ENCODE peak calls at places on chromosomes 3 and 15, in five cellular contexts. N, P, B, Y and A are unnamed samples.
A peak's percentile ranks its signal among the peaks of the same experiment; 100 is the strongest.

GRCh38 chr3:161409069-161409468 is 37.8 kb upstream of the SPTSSB start:
- DNase-seq in N (peak; percentile 40), P (peak; percentile 49), B (peak; percentile 58), Y (peak; percentile 41), A (no peak)

GRCh38 chr3:72334681-72335457 is 513.4 kb downstream of the SHQ1 start:
- DNase-seq in N (no peak), P (no peak), B (no peak), Y (no peak), A (no peak)

GRCh38 chr3:12879191-12879815 is 37.9 kb upstream of the RPL32 start:
- DNase-seq in N (no peak), P (no peak), B (no peak), Y (no peak), A (no peak)

GRCh38 chr15:90001062-90001682 is at the start of gene ZNF710:
- DNase-seq in N (peak; percentile 73), P (no peak), B (peak; percentile 58), Y (peak; percentile 45), A (no peak)

GRCh38 chr3:193693774-193694173 is 100.8 kb downstream of the OPA1 start:
- DNase-seq in N (no peak), P (no peak), B (no peak), Y (no peak), A (no peak)

GRCh38 chr3:120438971-120439370 is 11.8 kb downstream of the FSTL1 start:
- DNase-seq in N (peak; percentile 80), P (no peak), B (peak; percentile 58), Y (no peak), A (no peak)

GRCh38 chr3:8618950-8619349 is 25.6 kb downstream of the SSUH2 start:
- DNase-seq in N (no peak), P (no peak), B (no peak), Y (no peak), A (no peak)

GRCh38 chr3:183155499-183155898 is 7.0 kb downstream of the LAMP3 start:
- DNase-seq in N (no peak), P (no peak), B (no peak), Y (no peak), A (peak; percentile 86)

GRCh38 chr3:5073374-5074085 is 48.6 kb upstream of the ARL8B start:
- DNase-seq in N (no peak), P (no peak), B (no peak), Y (no peak), A (no peak)

DNA sequence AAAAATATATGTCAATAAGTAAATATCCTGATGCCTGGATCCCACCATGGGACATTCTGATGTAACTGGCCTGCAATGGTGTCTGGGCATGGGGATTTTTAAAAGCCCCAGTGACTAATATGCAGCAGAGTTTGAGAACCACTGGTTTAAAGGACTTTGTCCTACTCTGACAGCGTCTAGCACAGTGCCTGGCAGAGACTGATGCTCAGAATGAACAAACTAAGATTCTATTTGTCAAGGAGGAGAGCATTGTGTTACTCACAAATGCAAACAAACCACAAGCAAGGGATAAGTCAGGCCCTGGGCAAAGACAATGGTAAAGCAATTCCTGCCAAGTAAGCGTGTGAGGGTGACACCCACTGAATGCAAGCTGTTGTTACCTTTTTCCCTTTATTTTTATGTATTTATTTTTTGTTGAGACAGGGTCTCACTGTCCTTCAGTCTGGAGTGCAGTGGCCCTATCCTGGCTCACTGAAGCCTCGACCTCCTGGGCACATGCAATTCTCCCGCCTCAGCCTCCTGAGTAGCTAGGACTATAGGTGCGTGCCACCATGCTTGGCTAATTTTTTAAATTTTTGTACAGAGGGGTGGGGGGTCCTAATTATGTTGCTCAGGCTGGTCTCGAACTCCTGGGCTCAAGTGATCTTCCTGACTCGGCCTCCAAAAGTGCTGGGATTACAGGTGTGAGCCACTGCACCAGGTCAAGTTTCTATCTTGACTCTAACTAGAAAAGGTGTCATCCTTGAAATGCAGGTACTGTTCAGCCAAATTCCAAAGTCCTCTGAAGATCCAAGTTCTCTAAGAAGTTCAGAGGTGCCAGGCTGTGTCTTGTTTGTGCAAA is 909 bp upstream of the GPD1L start:
- DNase-seq in N (peak; percentile 5), P (no peak), B (peak; percentile 94), Y (no peak), A (no peak)
- H3K4me3 ChIP-seq in N (peak overlapping the region; percentile 55), P (no peak overlapping the region), B (peak overlapping the region; percentile 95), Y (no peak overlapping the region), A (no peak overlapping the region)

DNA sequence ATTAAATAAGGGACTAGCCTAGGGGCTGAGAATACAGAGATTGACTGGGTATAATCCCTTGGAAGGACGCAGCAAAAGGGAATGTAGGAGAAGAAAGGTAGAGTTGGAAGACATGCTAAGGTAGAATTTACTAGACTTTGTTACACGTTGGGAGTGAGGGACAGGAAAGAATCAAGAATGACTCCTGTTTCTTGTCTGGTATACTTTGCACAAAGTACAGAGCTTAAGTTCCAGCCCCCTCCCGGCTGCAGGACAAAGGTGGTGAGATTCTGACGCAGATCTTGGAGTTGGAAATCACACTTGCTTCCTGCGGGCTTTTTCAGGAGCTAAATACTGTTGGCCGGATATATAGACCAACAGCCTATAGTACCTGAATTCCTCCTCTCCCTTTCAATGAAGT is 895 bp downstream of the HYKK start:
- DNase-seq in N (no peak), P (no peak), B (no peak), Y (no peak), A (no peak)
- H3K4me3 ChIP-seq in N (no peak overlapping the region), P (peak overlapping the region; percentile 79), B (peak overlapping the region; percentile 71), Y (peak overlapping the region; percentile 45), A (peak overlapping the region; percentile 90)

GRCh38 chr3:184352149-184352785 is 9.1 kb downstream of the CLCN2 start:
- DNase-seq in N (no peak), P (no peak), B (no peak), Y (no peak), A (no peak)
- H3K4me3 ChIP-seq in N (no peak overlapping the region), P (no peak overlapping the region), B (no peak overlapping the region), Y (no peak overlapping the region), A (no peak overlapping the region)

GRCh38 chr3:114553949-114554593 is 260.2 kb downstream of the TIGIT start:
- DNase-seq in N (no peak), P (no peak), B (no peak), Y (no peak), A (no peak)
- H3K4me3 ChIP-seq in N (no peak overlapping the region), P (no peak overlapping the region), B (no peak overlapping the region), Y (no peak overlapping the region), A (no peak overlapping the region)

GRCh38 chr15:41943543-41944312 is 28.6 kb downstream of the EHD4 start:
- DNase-seq in N (no peak), P (no peak), B (no peak), Y (no peak), A (no peak)
- H3K4me3 ChIP-seq in N (no peak overlapping the region), P (no peak overlapping the region), B (no peak overlapping the region), Y (no peak overlapping the region), A (no peak overlapping the region)

GRCh38 chr15:26890988-26891387 is 24.1 kb downstream of the GABRA5 start:
- DNase-seq in N (no peak), P (no peak), B (no peak), Y (no peak), A (no peak)

GRCh38 chr15:26892678-26893077 is 25.8 kb downstream of the GABRA5 start:
- DNase-seq in N (no peak), P (no peak), B (no peak), Y (no peak), A (no peak)

GRCh38 chr15:26893351-26894065 is 26.6 kb downstream of the GABRA5 start:
- DNase-seq in N (no peak), P (no peak), B (no peak), Y (no peak), A (no peak)

GRCh38 chr15:26891448-26891881 is 24.6 kb downstream of the GABRA5 start:
- DNase-seq in N (peak; percentile 67), P (no peak), B (peak; percentile 70), Y (no peak), A (peak; percentile 42)

GRCh38 chr15:26892119-26892518 is 25.3 kb downstream of the GABRA5 start:
- DNase-seq in N (no peak), P (no peak), B (no peak), Y (no peak), A (no peak)
- H3K4me3 ChIP-seq in N (no peak overlapping the region), P (no peak overlapping the region), B (no peak overlapping the region), Y (no peak overlapping the region), A (no peak overlapping the region)

DNA sequence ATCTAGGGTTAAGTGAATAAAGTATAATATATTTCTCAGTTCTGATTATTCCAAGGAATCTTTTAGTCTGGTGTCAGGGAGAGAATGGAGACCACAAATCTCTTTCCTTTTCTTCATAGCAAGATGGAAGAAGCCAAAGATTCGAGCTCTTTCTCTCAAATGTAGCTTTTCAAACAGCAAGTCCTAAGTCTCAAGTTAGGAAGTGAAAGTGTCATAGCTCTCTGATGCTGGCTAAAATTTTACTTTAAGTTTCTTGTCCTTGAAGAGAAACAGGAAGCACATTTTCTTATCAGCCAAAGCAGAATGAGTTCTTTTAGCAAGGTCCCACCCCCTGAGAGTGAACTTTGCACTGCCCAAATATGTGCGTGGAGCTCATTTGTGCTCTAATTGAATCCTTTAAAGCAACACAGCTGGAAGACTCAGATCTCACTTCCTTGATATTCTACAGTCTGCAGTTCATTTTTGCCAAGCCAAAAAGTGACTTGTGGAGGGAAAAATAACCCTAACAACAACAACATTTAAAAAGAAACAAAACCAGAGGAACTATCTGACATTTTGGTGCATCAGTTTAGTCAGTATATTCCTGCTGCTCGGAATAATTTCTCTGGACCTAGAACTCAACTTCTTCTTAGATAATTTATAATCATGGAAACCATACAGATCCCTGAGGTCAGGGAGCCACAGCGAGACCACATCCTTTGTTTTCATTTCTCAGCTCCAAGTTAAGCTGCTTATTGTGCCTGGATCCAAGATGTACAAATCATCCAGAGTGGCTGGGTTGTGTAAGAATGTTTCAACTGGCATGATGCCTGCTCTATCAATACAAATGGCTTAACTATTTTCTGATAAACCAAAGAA is 238.7 kb upstream of the P2RY1 start:
- DNase-seq in N (peak; percentile 87), P (no peak), B (no peak), Y (peak; percentile 4), A (no peak)
- H3K4me3 ChIP-seq in N (peak overlapping the region; percentile 31), P (no peak overlapping the region), B (no peak overlapping the region), Y (no peak overlapping the region), A (no peak overlapping the region)

GRCh38 chr3:157066335-157067071 is 93.4 kb downstream of the CCNL1 start:
- DNase-seq in N (peak; percentile 78), P (no peak), B (no peak), Y (no peak), A (no peak)

GRCh38 chr3:157063926-157064325 is 96.0 kb downstream of the CCNL1 start:
- DNase-seq in N (peak; percentile 26), P (no peak), B (no peak), Y (no peak), A (no peak)

GRCh38 chr3:157065201-157065600 is 94.7 kb downstream of the CCNL1 start:
- DNase-seq in N (no peak), P (no peak), B (no peak), Y (no peak), A (no peak)

GRCh38 chr3:157067114-157067513 is 92.8 kb downstream of the CCNL1 start:
- DNase-seq in N (no peak), P (no peak), B (no peak), Y (peak; percentile 14), A (no peak)

DNA sequence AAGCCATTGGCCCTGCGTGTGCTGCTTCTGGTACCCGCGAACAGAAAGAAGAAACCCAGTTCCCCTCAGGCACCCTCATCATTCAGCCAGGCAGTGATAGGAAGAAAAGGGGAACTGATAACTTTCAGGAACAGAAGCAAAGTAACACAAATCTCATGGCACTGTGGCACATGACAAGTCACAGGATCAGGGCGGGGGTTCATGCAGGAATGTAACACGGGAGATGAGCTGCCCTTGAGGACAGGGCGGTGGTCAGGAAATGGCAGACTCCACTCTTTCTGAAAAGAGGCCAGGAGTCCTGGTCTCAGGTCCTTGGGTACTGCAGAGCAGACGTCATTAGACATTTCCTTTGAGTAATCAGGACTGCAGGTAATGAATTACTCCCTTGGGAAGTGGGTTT is 95.5 kb downstream of the CCNL1 start:
- DNase-seq in N (no peak), P (no peak), B (no peak), Y (no peak), A (no peak)
- H3K4me3 ChIP-seq in N (no peak overlapping the region), P (no peak overlapping the region), B (no peak overlapping the region), Y (no peak overlapping the region), A (no peak overlapping the region)